ENCODE peak calls at places on chromosome 1, in four cellular contexts. M is AG08395, D is brain microvascular endothelial cell, G is pons. N is an unnamed sample.

GRCh38 chr1:87093286-87093685 is 178.9 kb downstream of the HS2ST1 start:
- DNase-seq in G (no peak), D (peak; percentile 5), M (no peak), N (no peak)

GRCh38 chr1:51218570-51218969 is 17.5 kb upstream of the RNF11 start:
- DNase-seq in M (no peak), G (no peak), D (no peak), N (no peak)

GRCh38 chr1:185376288-185376687 is 59.2 kb upstream of the IVNS1ABP start:
- DNase-seq in G (no peak), D (no peak), M (no peak), N (no peak)

GRCh38 chr1:6392880-6393399 is 627 bp downstream of the ACOT7 start:
- DNase-seq in M (peak; percentile 30), D (no peak), G (no peak), N (no peak)

GRCh38 chr1:50701706-50702317 is 258.3 kb downstream of the FAF1 start:
- DNase-seq in G (peak; percentile 58), M (no peak), D (no peak), N (no peak)

GRCh38 chr1:26300586-26301275 is 5.7 kb downstream of the UBXN11 start:
- DNase-seq in G (no peak), M (no peak), D (no peak), N (no peak)

GRCh38 chr1:61980561-61980960 is 214.1 kb upstream of the L1TD1 start:
- DNase-seq in G (peak; percentile 21), D (peak; percentile 48), M (no peak), N (no peak)

GRCh38 chr1:66070491-66070890 is 277.8 kb downstream of the PDE4B start:
- DNase-seq in G (no peak), M (no peak), D (no peak), N (no peak)

GRCh38 chr1:247111259-247111635 is 7.1 kb upstream of the ZNF669 start:
- DNase-seq in M (peak; percentile 26), D (no peak), G (no peak), N (no peak)

GRCh38 chr1:41360074-41361027 is 883 bp upstream of the FOXO6 start:
- DNase-seq in M (no peak), G (no peak), D (no peak), N (no peak)